ENCODE peak calls at places on chromosomes 3 and 15, in five cellular contexts. N is CD4-positive, CD25-positive, alpha-beta regulatory T cell; K is activated naive CD4-positive, alpha-beta T cell treated with anti-CD3 and anti-CD28 coated beads, Interleukin-2, amount 10 ng/mL, durations not matched to agents 7 days and 5 days; F is left lobe of liver; G is hypothalamus. H is an unnamed sample.

GRCh38 chr15:85622432-85622831 is 172.3 kb downstream of the KLHL25 start:
- DNase-seq in N (no peak), K (no peak), F (no peak), G (no peak), H (no peak)

GRCh38 chr3:177538064-177538742 is 340.9 kb upstream of the TBL1XR1 start:
- DNase-seq in N (no peak), K (no peak), F (peak; percentile 57), G (peak; percentile 32), H (peak; percentile 32)

GRCh38 chr3:188950832-188951489 is 220.8 kb upstream of the TPRG1 start:
- DNase-seq in N (no peak), K (no peak), F (no peak), G (peak; percentile 5), H (no peak)

GRCh38 chr3:48446425-48447193 is at the start of gene ATRIP:
- DNase-seq in N (peak; percentile 84), K (peak; percentile 92), F (peak; percentile 91), G (peak; percentile 89), H (peak; percentile 88)

GRCh38 chr15:89408512-89409183 is 74.0 kb upstream of the POLG start:
- DNase-seq in N (no peak), K (no peak), F (no peak), G (no peak), H (no peak)

GRCh38 chr15:73821181-73821580 is 52.2 kb upstream of the TBC1D21 start:
- DNase-seq in N (no peak), K (no peak), F (no peak), G (no peak), H (no peak)

GRCh38 chr15:34335176-34335575 is 2.4 kb downstream of the SLC12A6 start:
- DNase-seq in N (no peak), K (no peak), F (no peak), G (no peak), H (no peak)

GRCh38 chr3:65676592-65676991 is 362.1 kb downstream of the MAGI1 start:
- DNase-seq in N (no peak), K (no peak), F (no peak), G (no peak), H (no peak)

GRCh38 chr15:83206971-83207621 is 527 bp downstream of the HDGFL3 start:
- DNase-seq in N (no peak), K (peak; percentile 40), F (no peak), G (peak; percentile 36), H (no peak)

GRCh38 chr3:184688251-184688851 is 23.5 kb downstream of the MAGEF1 start:
- DNase-seq in N (no peak), K (no peak), F (no peak), G (no peak), H (no peak)

GRCh38 chr3:135759651-135760050 is 205.9 kb upstream of the PPP2R3A start:
- DNase-seq in N (no peak), K (no peak), F (no peak), G (no peak), H (no peak)

GRCh38 chr3:188573286-188573928 is 419.4 kb downstream of the LPP start:
- DNase-seq in N (no peak), K (no peak), F (no peak), G (no peak), H (no peak)

GRCh38 chr15:90650956-90651689 is 66.0 kb upstream of the BLM start:
- DNase-seq in N (no peak), K (no peak), F (peak; percentile 68), G (no peak), H (no peak)

GRCh38 chr3:12070098-12070497 is 65.9 kb downstream of the SYN2 start:
- DNase-seq in N (no peak), K (no peak), F (no peak), G (no peak), H (no peak)

GRCh38 chr3:170802164-170803151 is 67.5 kb downstream of the RPL22L1 start:
- DNase-seq in N (no peak), K (no peak), F (no peak), G (no peak), H (no peak)

GRCh38 chr15:53872410-53872809 is 105.8 kb upstream of the UNC13C start:
- DNase-seq in N (no peak), K (no peak), F (no peak), G (no peak), H (no peak)

GRCh38 chr3:141959921-141960554 is 83.6 kb downstream of the ATP1B3 start:
- DNase-seq in N (no peak), K (no peak), F (no peak), G (no peak), H (no peak)

GRCh38 chr3:44568561-44568960 is 13.6 kb downstream of the ZKSCAN7 start:
- DNase-seq in N (no peak), K (no peak), F (no peak), G (no peak), H (no peak)

GRCh38 chr15:75067123-75067854 is 43.9 kb downstream of the PPCDC start:
- DNase-seq in N (peak; percentile 42), K (peak; percentile 75), F (peak; percentile 32), G (no peak), H (no peak)

GRCh38 chr3:180571831-180572578 is 30.0 kb upstream of the TTC14 start:
- DNase-seq in N (no peak), K (no peak), F (no peak), G (no peak), H (no peak)

GRCh38 chr3:62372621-62373041 is 719 bp downstream of the FEZF2 start:
- DNase-seq in N (no peak), K (no peak), F (no peak), G (no peak), H (no peak)

GRCh38 chr3:66021731-66022131 is 17.0 kb downstream of the MAGI1 start:
- DNase-seq in N (no peak), K (no peak), F (no peak), G (no peak), H (no peak)

GRCh38 chr3:39299279-39299678 is 19.4 kb upstream of the CX3CR1 start:
- DNase-seq in N (no peak), K (no peak), F (no peak), G (no peak), H (no peak)

GRCh38 chr3:49173116-49173791 is 1.9 kb downstream of the KLHDC8B start:
- DNase-seq in N (no peak), K (no peak), F (peak; percentile 68), G (no peak), H (no peak)

GRCh38 chr3:42654331-42655201 is 1.1 kb downstream of the ZBTB47 start:
- DNase-seq in N (no peak), K (no peak), F (peak; percentile 57), G (peak; percentile 73), H (peak; percentile 55)

GRCh38 chr3:42123012-42123581 is 31.9 kb downstream of the TRAK1 start:
- DNase-seq in N (no peak), K (no peak), F (no peak), G (no peak), H (no peak)

GRCh38 chr3:166446986-166447385 is 609.8 kb upstream of the BCHE start:
- DNase-seq in N (no peak), K (no peak), F (no peak), G (no peak), H (no peak)

GRCh38 chr3:70526966-70527515 is 214.6 kb upstream of the MDFIC2 start:
- DNase-seq in N (no peak), K (no peak), F (no peak), G (no peak), H (no peak)

GRCh38 chr3:194808709-194809108 is 123.0 kb downstream of the FAM43A start:
- DNase-seq in N (no peak), K (no peak), F (peak; percentile 19), G (no peak), H (no peak)

GRCh38 chr3:37770938-37771918 is 90.5 kb upstream of the CTDSPL start:
- DNase-seq in N (no peak), K (no peak), F (peak; percentile 50), G (no peak), H (no peak)

GRCh38 chr3:88030200-88030599 is 28.6 kb downstream of the CGGBP1 start:
- DNase-seq in N (no peak), K (no peak), F (no peak), G (no peak), H (no peak)

GRCh38 chr15:74136584-74137543 is 6.5 kb downstream of the ISLR2 start:
- DNase-seq in N (no peak), K (no peak), F (no peak), G (no peak), H (no peak)

GRCh38 chr3:129597087-129597791 is 9.2 kb downstream of the PLXND1 start:
- DNase-seq in N (no peak), K (no peak), F (no peak), G (peak; percentile 52), H (no peak)

GRCh38 chr15:81751321-81751720 is 294.5 kb downstream of the MEX3B start:
- DNase-seq in N (no peak), K (no peak), F (no peak), G (no peak), H (no peak)

GRCh38 chr15:44812029-44812517 is 75.7 kb downstream of the TRIM69 start:
- DNase-seq in N (no peak), K (no peak), F (peak; percentile 95), G (no peak), H (no peak)

GRCh38 chr15:85582719-85583089 is 202.3 kb downstream of the AKAP13 start:
- DNase-seq in N (peak; percentile 72), K (peak; percentile 81), F (peak; percentile 57), G (no peak), H (no peak)